ENCODE peak calls at places on chromosomes 1 and 21, in five cellular contexts. Z, J, O, W and H are unnamed samples.

GRCh38 chr1:32220746-32221580 is 1.2 kb downstream of the TMEM234 start:
- DNase-seq in W (no peak), O (no peak), Z (no peak), J (no peak), H (no peak)

GRCh38 chr1:55445416-55445815 is 230.3 kb upstream of the USP24 start:
- DNase-seq in J (no peak), W (no peak), O (no peak), Z (no peak), H (peak)

GRCh38 chr1:156894001-156894400 is 483 bp downstream of the PEAR1 start:
- DNase-seq in J (no peak), O (no peak), Z (no peak), W (no peak), H (no peak)

GRCh38 chr1:201299968-201300367 is 16.7 kb downstream of the PKP1 start:
- DNase-seq in Z (no peak), J (peak), O (no peak), W (no peak), H (no peak)

GRCh38 chr1:159091547-159092397 is 15.2 kb upstream of the AIM2 start:
- DNase-seq in J (no peak), Z (no peak), W (no peak), O (no peak), H (no peak)

GRCh38 chr1:114386129-114387037 is 124.6 kb downstream of the TRIM33 start:
- DNase-seq in W (no peak), Z (no peak), O (no peak), J (no peak), H (no peak)

GRCh38 chr1:174090476-174090875 is 68.3 kb upstream of the RC3H1 start:
- DNase-seq in O (no peak), Z (no peak), W (no peak), J (no peak), H (no peak)

GRCh38 chr1:16141573-16142336 is 14.1 kb downstream of the EPHA2 start:
- DNase-seq in Z (no peak), O (no peak), W (no peak), J (no peak), H (no peak)

GRCh38 chr1:46526689-46527291 is 24.7 kb downstream of the KNCN start:
- DNase-seq in J (no peak), Z (no peak), O (no peak), W (no peak), H (no peak)

GRCh38 chr1:67814121-67814772 is 19.0 kb downstream of the GNG12 start:
- DNase-seq in J (no peak), O (no peak), Z (no peak), W (no peak), H (no peak)

GRCh38 chr1:75643460-75643859 is 32.5 kb upstream of the SLC44A5 start:
- DNase-seq in W (peak), J (no peak), O (no peak), Z (no peak), H (no peak)

GRCh38 chr21:38837806-38838461 is 32.2 kb downstream of the ETS2 start:
- DNase-seq in Z (no peak), J (no peak), O (no peak), W (no peak), H (no peak)

GRCh38 chr1:65253800-65254319 is 55.5 kb upstream of the DNAJC6 start:
- DNase-seq in W (no peak), J (peak), Z (no peak), O (no peak), H (no peak)

GRCh38 chr1:93171549-93172050 is 8.6 kb downstream of the TMED5 start:
- DNase-seq in Z (no peak), W (no peak), O (no peak), J (no peak), H (no peak)

GRCh38 chr1:17369466-17369865 is 2.5 kb upstream of the PADI6 start:
- DNase-seq in J (no peak), W (no peak), O (no peak), Z (no peak), H (no peak)

GRCh38 chr1:241608379-241609033 is 31.7 kb downstream of the CHML start:
- DNase-seq in Z (no peak), O (no peak), J (no peak), W (no peak), H (no peak)

GRCh38 chr1:10979483-10979920 is 33.0 kb upstream of the TARDBP start:
- DNase-seq in Z (peak), J (no peak), W (no peak), O (peak), H (no peak)

GRCh38 chr1:53326598-53327182 is 1.2 kb downstream of the LRP8 start:
- DNase-seq in Z (peak), W (peak), J (peak), O (no peak), H (no peak)

GRCh38 chr21:16196521-16197208 is 466.9 kb downstream of the USP25 start:
- DNase-seq in O (no peak), W (no peak), J (no peak), Z (no peak), H (no peak)

GRCh38 chr1:35577071-35577998 is 4.2 kb downstream of the TFAP2E start:
- DNase-seq in Z (no peak), W (no peak), J (no peak), O (no peak), H (no peak)
- H3K4me3 ChIP-seq in Z (peak), W (no peak), J (no peak), O (peak), H (peak)

DNA sequence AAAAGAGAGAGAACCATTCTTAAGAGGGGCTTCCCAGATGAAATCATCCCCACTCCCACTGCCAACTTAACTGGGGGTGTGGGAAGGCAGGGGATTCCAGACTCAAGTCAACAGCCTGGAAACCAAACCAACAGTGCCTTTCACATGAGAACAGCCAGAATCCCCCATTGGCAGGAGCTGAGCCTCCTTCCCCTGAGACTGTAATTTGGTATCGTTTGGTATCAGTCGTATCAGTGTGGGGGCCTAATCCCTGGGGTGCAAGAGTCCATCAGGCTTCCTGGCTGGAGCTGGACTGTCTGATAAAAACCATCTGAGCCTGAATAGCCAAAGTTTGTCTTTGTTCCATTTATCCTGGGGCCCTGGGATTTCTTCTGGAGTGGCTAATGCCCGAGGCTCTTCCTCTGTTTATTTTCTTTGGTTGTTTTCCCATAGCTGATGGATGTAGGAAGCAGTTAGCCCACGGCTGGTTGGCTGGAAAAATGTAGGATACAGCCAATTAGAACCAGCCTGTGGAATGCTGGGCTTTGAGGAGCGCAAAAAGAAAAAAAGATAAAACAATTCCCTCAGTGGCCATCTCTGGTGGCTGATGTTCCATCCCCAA is 84.6 kb downstream of the LAMC2 start:
- DNase-seq in W (peak), Z (no peak), J (no peak), O (no peak), H (no peak)
- H3K4me3 ChIP-seq in W (no peak), Z (no peak), J (no peak), O (no peak), H (no peak)

GRCh38 chr1:203295796-203296195 is 9.5 kb upstream of the BTG2 start:
- DNase-seq in J (no peak), O (no peak), W (no peak), Z (no peak), H (no peak)
- H3K4me3 ChIP-seq in J (no peak), O (no peak), W (no peak), Z (no peak), H (no peak)

GRCh38 chr1:168265596-168265995 is 15.1 kb upstream of the TBX19 start:
- DNase-seq in Z (no peak), J (no peak), W (no peak), O (no peak), H (no peak)
- H3K4me3 ChIP-seq in Z (no peak), J (no peak), W (no peak), O (no peak), H (no peak)

GRCh38 chr1:41917835-41918449 is 780 bp downstream of the HIVEP3 start:
- DNase-seq in W (peak), J (no peak), O (no peak), Z (peak), H (no peak)
- H3K4me3 ChIP-seq in W (peak), J (peak), O (peak), Z (peak), H (peak)

GRCh38 chr1:240101737-240102136 is 10.1 kb downstream of the FMN2 start:
- DNase-seq in J (no peak), O (no peak), W (no peak), Z (no peak), H (no peak)
- H3K4me3 ChIP-seq in J (no peak), O (no peak), W (no peak), Z (no peak), H (no peak)

GRCh38 chr1:51789342-51789741 is 89.2 kb downstream of the NRDC start:
- DNase-seq in Z (no peak), J (no peak), O (no peak), W (no peak), H (no peak)
- H3K4me3 ChIP-seq in Z (no peak), J (no peak), O (no peak), W (no peak), H (no peak)

GRCh38 chr1:9494936-9495758 is 44.1 kb upstream of the SLC25A33 start:
- DNase-seq in W (peak), Z (peak), J (peak), O (peak), H (peak)
- H3K4me3 ChIP-seq in W (no peak), Z (peak), J (peak), O (peak), H (peak)